ENCODE peak calls at places on chromosome X, in five cellular contexts. F, V, D, L and S are unnamed samples.

GRCh38 chrX:106894978-106895452 is 8.1 kb downstream of the RIPPLY1 start:
- DNase-seq in F (no peak), L (no peak), D (peak; percentile 91), V (no peak), S (no peak)

GRCh38 chrX:338281-338835 is 19.8 kb upstream of the GTPBP6 start:
- DNase-seq in V (no peak), D (no peak), F (no peak), L (no peak), S (no peak)

GRCh38 chrX:149286940-149287349 is 218.2 kb downstream of the IDS start:
- DNase-seq in L (peak; percentile 44), V (peak; percentile 40), F (peak; percentile 70), D (peak; percentile 52), S (peak; percentile 43)

GRCh38 chrX:38675856-38676255 is 114.5 kb downstream of the TSPAN7 start:
- DNase-seq in V (no peak), F (peak; percentile 25), L (no peak), D (no peak), S (no peak)

GRCh38 chrX:151609222-151609621 is 45.7 kb downstream of the PASD1 start:
- DNase-seq in V (no peak), D (no peak), F (no peak), L (no peak), S (no peak)

GRCh38 chrX:63275127-63275526 is 76.0 kb downstream of the SPIN4 start:
- DNase-seq in D (peak; percentile 58), F (peak; percentile 34), V (peak; percentile 7), L (no peak), S (peak; percentile 14)

GRCh38 chrX:13469963-13470679 is 99.3 kb upstream of the EGFL6 start:
- DNase-seq in V (no peak), F (no peak), D (peak; percentile 58), L (no peak), S (no peak)

GRCh38 chrX:45889471-45889870 is 655.8 kb downstream of the ZNF674 start:
- DNase-seq in F (no peak), V (no peak), L (no peak), D (peak; percentile 69), S (no peak)

GRCh38 chrX:12269484-12269883 is 131.2 kb downstream of the FRMPD4 start:
- DNase-seq in D (peak; percentile 34), L (no peak), V (no peak), F (no peak), S (no peak)

GRCh38 chrX:49286136-49286535 is 16.5 kb downstream of the PPP1R3F start:
- DNase-seq in D (no peak), L (no peak), F (no peak), V (no peak), S (no peak)

GRCh38 chrX:49286581-49286980 is 16.9 kb upstream of the GAGE10 start:
- DNase-seq in D (no peak), L (no peak), F (no peak), V (no peak), S (no peak)

GRCh38 chrX:49284212-49284611 is 14.6 kb downstream of the PPP1R3F start:
- DNase-seq in L (no peak), D (no peak), V (no peak), F (no peak), S (no peak)

GRCh38 chrX:49278081-49278480 is 8.5 kb downstream of the PPP1R3F start:
- DNase-seq in L (no peak), V (no peak), F (no peak), D (no peak), S (no peak)

GRCh38 chrX:49282647-49283011 is 13.0 kb downstream of the PPP1R3F start:
- DNase-seq in V (no peak), L (peak; percentile 25), D (no peak), F (no peak), S (no peak)
- TF ChIP-seq CTCF in V (no peak), L (no peak), D (no peak), F (no peak), S (no peak)

GRCh38 chrX:57519578-57520118 is 72.2 kb upstream of the ZXDB start:
- DNase-seq in D (peak; percentile 43), L (no peak), F (no peak), V (no peak), S (no peak)

GRCh38 chrX:57516491-57516890 is 75.3 kb upstream of the ZXDB start:
- DNase-seq in V (no peak), D (no peak), L (no peak), F (no peak), S (no peak)
- TF ChIP-seq CTCF in V (no peak), D (no peak), L (no peak), F (no peak), S (no peak)

DNA sequence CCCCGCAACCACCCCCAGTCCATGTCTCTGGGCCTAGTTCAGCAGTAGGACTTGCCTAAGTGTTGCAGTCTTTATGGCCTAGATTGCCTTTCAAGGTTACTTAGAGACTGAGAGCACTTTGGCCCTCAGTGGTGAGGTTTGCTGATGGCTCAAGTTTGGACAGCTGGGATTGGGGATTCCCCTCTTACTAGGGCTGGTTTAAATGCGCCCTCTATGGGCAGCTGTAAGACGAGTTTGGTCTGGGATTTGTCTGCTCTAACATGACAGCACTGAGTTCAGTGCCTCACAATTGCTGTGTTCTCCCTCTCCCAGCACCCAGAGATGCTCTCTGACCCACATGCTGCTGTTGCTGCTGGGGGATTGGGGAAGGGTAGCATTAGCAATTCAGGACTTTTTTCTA is 23.1 kb downstream of the DACH2 start:
- DNase-seq in V (no peak), L (no peak), D (peak; percentile 28), F (peak; percentile 40), S (no peak)
- TF ChIP-seq CTCF in V (peak; percentile 34), L (no peak), D (peak; percentile 47), F (peak; percentile 31), S (peak; percentile 61)

GRCh38 chrX:44178271-44178670 is 165.2 kb downstream of the EFHC2 start:
- DNase-seq in L (no peak), F (no peak), D (no peak), V (no peak), S (no peak)

GRCh38 chrX:44183329-44183728 is 160.1 kb downstream of the EFHC2 start:
- DNase-seq in L (no peak), D (peak; percentile 48), V (no peak), F (no peak), S (no peak)
- TF ChIP-seq CTCF in L (no peak), D (peak; percentile 53), V (no peak), F (no peak), S (no peak)

DNA sequence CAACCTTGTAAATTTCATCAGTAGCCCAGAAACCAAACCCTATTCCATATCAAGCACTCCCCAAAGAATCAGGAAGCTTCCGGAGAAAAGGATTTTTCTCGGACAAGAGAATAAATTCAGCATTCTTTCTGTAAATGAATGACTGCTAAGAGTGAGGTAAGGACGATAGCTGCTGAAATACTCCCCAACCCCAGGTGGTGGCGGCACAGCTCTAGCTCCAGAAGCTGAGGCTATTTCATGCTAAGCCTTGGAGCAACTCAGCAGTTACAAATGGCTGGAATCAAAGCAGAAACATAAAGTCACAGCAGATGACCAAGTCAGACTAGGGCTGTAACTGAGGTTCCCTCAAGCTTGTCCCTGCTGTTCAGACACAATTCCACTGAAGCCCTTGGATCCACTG is 13.9 kb upstream of the PCDH19 start:
- DNase-seq in F (no peak), V (no peak), D (peak; percentile 43), L (no peak), S (no peak)
- TF ChIP-seq CTCF in F (no peak), V (peak; percentile 12), D (peak; percentile 52), L (no peak), S (peak; percentile 52)

GRCh38 chrX:40150503-40150902 is 52.7 kb upstream of the BCOR start:
- DNase-seq in F (no peak), V (no peak), D (peak; percentile 32), L (no peak), S (no peak)
- TF ChIP-seq CTCF in F (no peak), V (no peak), D (no peak), L (no peak), S (no peak)

DNA sequence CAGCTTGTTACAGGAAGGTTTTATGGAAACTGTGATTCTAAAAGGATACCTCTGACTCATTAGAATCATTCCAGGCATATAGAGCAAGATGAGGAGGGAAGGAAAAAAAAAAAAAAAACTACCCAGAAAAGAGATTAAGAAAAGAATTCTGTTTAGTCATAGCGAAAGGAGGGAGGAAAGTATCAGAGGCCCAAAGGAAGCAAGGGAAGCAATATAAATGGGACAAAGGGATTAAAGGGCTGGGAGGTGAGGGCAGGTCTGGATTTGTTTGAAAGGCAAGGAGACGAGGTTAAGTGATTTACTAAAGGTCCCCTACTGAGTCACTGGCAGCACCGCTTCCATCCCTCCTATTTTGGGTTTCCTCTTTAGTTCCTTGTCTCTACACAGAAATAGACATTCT is 88.6 kb upstream of the IL1RAPL1 start:
- DNase-seq in D (peak; percentile 45), L (no peak), F (no peak), V (no peak), S (no peak)
- TF ChIP-seq CTCF in D (no peak), L (no peak), F (no peak), V (no peak), S (no peak)

GRCh38 chrX:152869972-152870371 is 27.9 kb upstream of the ZNF185 start:
- DNase-seq in V (no peak), D (peak; percentile 25), L (no peak), F (no peak), S (no peak)
- TF ChIP-seq CTCF in V (no peak), D (peak; percentile 48), L (no peak), F (no peak), S (peak; percentile 12)

GRCh38 chrX:30275498-30275897 is 28.6 kb downstream of the MAGEB1 start:
- DNase-seq in D (peak; percentile 43), L (no peak), F (no peak), V (no peak), S (no peak)
- TF ChIP-seq CTCF in D (peak; percentile 60), L (no peak), F (no peak), V (no peak), S (peak; percentile 66)